ENCODE peak calls at places on chromosomes 4 and X, in nine cellular contexts. W is hypothalamus; R is fibroblast of lung; Q is activated CD4-positive, alpha-beta T cell treated with anti-CD3 and anti-CD28 coated beads, Interleukin-2, amount 10 ng/mL, durations not matched to agents 7 days and 5 days; X is ACHN; A is effector memory CD4-positive, alpha-beta T cell; T is activated CD8-positive, alpha-beta memory T cell treated with anti-CD3 and anti-CD28 coated beads, Interleukin-2, amount 10 ng/mL, durations not matched to agents 7 days and 5 days; B is colonic mucosa; F is sciatic nerve. L is an unnamed sample.

GRCh38 chr4:79338148-79338547 is 12.3 kb upstream of the NAA11 start:
- DNase-seq in W (no peak), R (no peak), Q (no peak), X (no peak), A (no peak), T (no peak), B (no peak), F (no peak), L (no peak)

GRCh38 chrX:118503260-118504041 is 7.8 kb downstream of the DOCK11 start:
- DNase-seq in W (no peak), R (no peak), Q (no peak), X (no peak), A (no peak), T (no peak), B (no peak), F (no peak), L (no peak)

GRCh38 chrX:54181196-54181953 is 1.7 kb downstream of the FAM120C start:
- DNase-seq in W (no peak), R (peak; percentile 47), Q (no peak), X (peak; percentile 22), A (no peak), T (no peak), B (no peak), F (no peak), L (no peak)

GRCh38 chr4:103150677-103151076 is 47.5 kb downstream of the CENPE start:
- DNase-seq in W (no peak), R (no peak), Q (no peak), X (no peak), A (no peak), T (no peak), B (no peak), F (no peak), L (no peak)

GRCh38 chr4:96483308-96484030 is 643.6 kb downstream of the PDHA2 start:
- DNase-seq in W (no peak), R (no peak), Q (no peak), X (peak; percentile 9), A (no peak), T (no peak), B (no peak), F (no peak), L (no peak)

GRCh38 chr4:136337216-136337615 is 1195.1 kb downstream of the PCDH18 start:
- DNase-seq in W (no peak), R (no peak), Q (no peak), X (no peak), A (no peak), T (no peak), B (no peak), F (no peak), L (no peak)

GRCh38 chr4:2408401-2408958 is 10.0 kb downstream of the ZFYVE28 start:
- DNase-seq in W (no peak), R (no peak), Q (no peak), X (no peak), A (no peak), T (no peak), B (peak; percentile 63), F (no peak), L (no peak)

GRCh38 chrX:45803383-45803921 is 602.8 kb upstream of the DIPK2B start:
- DNase-seq in W (no peak), R (peak; percentile 90), Q (no peak), X (peak; percentile 74), A (no peak), T (peak; percentile 70), B (no peak), F (no peak), L (no peak)